ENCODE peak calls at places on chromosome 14, in four cellular contexts. F is IMR-90, E is K562, T is SK-N-SH. A is an unnamed sample.

GRCh38 chr14:44961151-44961729 is 507 bp downstream of the KLHL28 start:
- DNase-seq in E (peak; percentile 63), T (peak; percentile 23), F (peak; percentile 61), A (peak; percentile 66)

GRCh38 chr14:91904483-91904882 is 37.1 kb upstream of the TC2N start:
- DNase-seq in E (no peak), T (no peak), F (no peak), A (no peak)

GRCh38 chr14:92534863-92535654 is 21.5 kb downstream of the RIN3 start:
- DNase-seq in E (no peak), T (no peak), F (no peak), A (no peak)

GRCh38 chr14:59303216-59303615 is 114.7 kb downstream of the DAAM1 start:
- DNase-seq in F (no peak), T (no peak), E (no peak), A (no peak)

GRCh38 chr14:54446201-54446693 is 5.1 kb upstream of the CNIH1 start:
- DNase-seq in E (no peak), F (no peak), T (no peak), A (no peak)

GRCh38 chr14:68283378-68284123 is 464.0 kb downstream of the RAD51B start:
- DNase-seq in F (no peak), T (no peak), E (no peak), A (no peak)

GRCh38 chr14:91234791-91235114 is 9.8 kb downstream of the GPR68 start:
- DNase-seq in F (no peak), T (no peak), E (no peak), A (no peak)

GRCh38 chr14:60310086-60310684 is 61.2 kb downstream of the PPM1A start:
- DNase-seq in T (no peak), F (peak; percentile 31), E (no peak), A (no peak)

GRCh38 chr14:51018521-51018920 is 74.2 kb upstream of the PYGL start:
- DNase-seq in E (no peak), T (no peak), F (peak; percentile 41), A (no peak)

GRCh38 chr14:93715279-93715927 is 72.9 kb downstream of the PRIMA1 start:
- DNase-seq in T (peak; percentile 58), E (no peak), F (no peak), A (no peak)

GRCh38 chr14:81110186-81110585 is 110.6 kb downstream of the GTF2A1 start:
- DNase-seq in T (no peak), E (no peak), F (no peak), A (no peak)

GRCh38 chr14:82270286-82270685 is 736.6 kb upstream of the SEL1L start:
- DNase-seq in F (no peak), T (no peak), E (no peak), A (no peak)

GRCh38 chr14:35342160-35343010 is 50.2 kb downstream of the PSMA6 start:
- DNase-seq in F (peak; percentile 62), E (no peak), T (no peak), A (no peak)

GRCh38 chr14:50425816-50426215 is 29.1 kb upstream of the CDKL1 start:
- DNase-seq in T (no peak), E (no peak), F (peak; percentile 69), A (no peak)

GRCh38 chr14:36471431-36471830 is 48.6 kb downstream of the NKX2-1 start:
- DNase-seq in T (no peak), E (no peak), F (no peak), A (no peak)

GRCh38 chr14:69685716-69686115 is 74.3 kb downstream of the SUSD6 start:
- DNase-seq in F (peak; percentile 58), E (no peak), T (no peak), A (no peak)

GRCh38 chr14:89957791-89958190 is 2.1 kb downstream of the TDP1 start:
- DNase-seq in E (no peak), T (no peak), F (no peak), A (no peak)
- TF ChIP-seq SMC3 in E (no peak), T (no peak), F (no peak), A (no peak)

GRCh38 chr14:63605041-63605532 is 36.6 kb downstream of the WDR89 start:
- DNase-seq in T (no peak), F (peak; percentile 49), E (no peak), A (no peak)

GRCh38 chr14:63598821-63599220 is 42.9 kb downstream of the WDR89 start:
- DNase-seq in T (no peak), F (no peak), E (no peak), A (no peak)

GRCh38 chr14:63603749-63604277 is 37.9 kb downstream of the WDR89 start:
- DNase-seq in T (no peak), F (no peak), E (no peak), A (no peak)

GRCh38 chr14:63604626-63605025 is 37.0 kb downstream of the WDR89 start:
- DNase-seq in T (no peak), F (no peak), E (no peak), A (no peak)
- TF ChIP-seq SMC3 in T (no peak), F (no peak), E (no peak), A (no peak)

GRCh38 chr14:96102071-96102856 is 63.1 kb downstream of the C14orf132 start:
- DNase-seq in E (no peak), F (peak; percentile 59), T (no peak), A (no peak)
- TF ChIP-seq SMC3 in E (no peak), F (no peak), T (no peak), A (no peak)

GRCh38 chr14:21302013-21302857 is 22.4 kb downstream of the RPGRIP1 start:
- DNase-seq in T (no peak), E (no peak), F (no peak), A (no peak)
- TF ChIP-seq SMC3 in T (no peak), E (no peak), F (no peak), A (no peak)

GRCh38 chr14:76267322-76268012 is 108.5 kb upstream of the ESRRB start:
- DNase-seq in T (peak; percentile 73), F (peak; percentile 21), E (no peak), A (no peak)
- TF ChIP-seq SMC3 in T (no peak), F (no peak), E (no peak), A (no peak)

A was measured in A549.